ENCODE peak calls at places on chromosome 3, in six cellular contexts. One of them, this sample, is unnamed.

GRCh38 chr3:4994823-4995499 is 15.7 kb downstream of the BHLHE40 start:
- DNase-seq in cardiac muscle cell: no peak
- DNase-seq in RWPE1: peak
- DNase-seq in activated CD8-positive, alpha-beta memory T cell treated with anti-CD3 and anti-CD28 coated beads for 48 hours: no peak
- DNase-seq in stimulated activated CD4-positive, alpha-beta T cell treated with anti-CD3 and anti-CD28 coated beads, Interleukin-15, amount 100 ng/mL, for 1 hour: no peak
- DNase-seq in stomach: peak
- DNase-seq in this sample: no peak

GRCh38 chr3:128262457-128262856 is 109.2 kb downstream of the EEFSEC start:
- DNase-seq in activated CD8-positive, alpha-beta memory T cell treated with anti-CD3 and anti-CD28 coated beads for 48 hours: no peak
- DNase-seq in cardiac muscle cell: no peak
- DNase-seq in stomach: no peak
- DNase-seq in RWPE1: no peak
- DNase-seq in stimulated activated CD4-positive, alpha-beta T cell treated with anti-CD3 and anti-CD28 coated beads, Interleukin-15, amount 100 ng/mL, for 1 hour: no peak
- DNase-seq in this sample: no peak

GRCh38 chr3:45693941-45694521 is 4.8 kb downstream of the SACM1L start:
- DNase-seq in activated CD8-positive, alpha-beta memory T cell treated with anti-CD3 and anti-CD28 coated beads for 48 hours: no peak
- DNase-seq in cardiac muscle cell: no peak
- DNase-seq in stimulated activated CD4-positive, alpha-beta T cell treated with anti-CD3 and anti-CD28 coated beads, Interleukin-15, amount 100 ng/mL, for 1 hour: no peak
- DNase-seq in stomach: no peak
- DNase-seq in RWPE1: no peak
- DNase-seq in this sample: no peak

GRCh38 chr3:117355566-117355965 is 646.0 kb downstream of the TUSC7 start:
- DNase-seq in activated CD8-positive, alpha-beta memory T cell treated with anti-CD3 and anti-CD28 coated beads for 48 hours: no peak
- DNase-seq in RWPE1: no peak
- DNase-seq in cardiac muscle cell: peak
- DNase-seq in stimulated activated CD4-positive, alpha-beta T cell treated with anti-CD3 and anti-CD28 coated beads, Interleukin-15, amount 100 ng/mL, for 1 hour: no peak
- DNase-seq in stomach: no peak
- DNase-seq in this sample: peak

GRCh38 chr3:42031808-42032475 is 59.2 kb upstream of the TRAK1 start:
- DNase-seq in stomach: no peak
- DNase-seq in cardiac muscle cell: peak
- DNase-seq in RWPE1: no peak
- DNase-seq in stimulated activated CD4-positive, alpha-beta T cell treated with anti-CD3 and anti-CD28 coated beads, Interleukin-15, amount 100 ng/mL, for 1 hour: no peak
- DNase-seq in activated CD8-positive, alpha-beta memory T cell treated with anti-CD3 and anti-CD28 coated beads for 48 hours: no peak
- DNase-seq in this sample: peak

GRCh38 chr3:65729553-65729952 is 309.2 kb downstream of the MAGI1 start:
- DNase-seq in RWPE1: no peak
- DNase-seq in stimulated activated CD4-positive, alpha-beta T cell treated with anti-CD3 and anti-CD28 coated beads, Interleukin-15, amount 100 ng/mL, for 1 hour: no peak
- DNase-seq in cardiac muscle cell: no peak
- DNase-seq in activated CD8-positive, alpha-beta memory T cell treated with anti-CD3 and anti-CD28 coated beads for 48 hours: no peak
- DNase-seq in stomach: no peak
- DNase-seq in this sample: peak

GRCh38 chr3:12891391-12891984 is 50.1 kb upstream of the RPL32 start:
- DNase-seq in activated CD8-positive, alpha-beta memory T cell treated with anti-CD3 and anti-CD28 coated beads for 48 hours: no peak
- DNase-seq in stimulated activated CD4-positive, alpha-beta T cell treated with anti-CD3 and anti-CD28 coated beads, Interleukin-15, amount 100 ng/mL, for 1 hour: no peak
- DNase-seq in RWPE1: no peak
- DNase-seq in stomach: no peak
- DNase-seq in cardiac muscle cell: no peak
- DNase-seq in this sample: no peak

GRCh38 chr3:173065543-173065970 is 75.5 kb downstream of the SPATA16 start:
- DNase-seq in stomach: no peak
- DNase-seq in cardiac muscle cell: no peak
- DNase-seq in stimulated activated CD4-positive, alpha-beta T cell treated with anti-CD3 and anti-CD28 coated beads, Interleukin-15, amount 100 ng/mL, for 1 hour: no peak
- DNase-seq in RWPE1: peak
- DNase-seq in activated CD8-positive, alpha-beta memory T cell treated with anti-CD3 and anti-CD28 coated beads for 48 hours: no peak
- DNase-seq in this sample: no peak

GRCh38 chr3:148178508-148178907 is 519.2 kb upstream of the AGTR1 start:
- DNase-seq in activated CD8-positive, alpha-beta memory T cell treated with anti-CD3 and anti-CD28 coated beads for 48 hours: no peak
- DNase-seq in RWPE1: no peak
- DNase-seq in stimulated activated CD4-positive, alpha-beta T cell treated with anti-CD3 and anti-CD28 coated beads, Interleukin-15, amount 100 ng/mL, for 1 hour: no peak
- DNase-seq in cardiac muscle cell: no peak
- DNase-seq in stomach: no peak
- DNase-seq in this sample: peak

GRCh38 chr3:36461588-36461987 is 81.3 kb downstream of the STAC start:
- DNase-seq in RWPE1: no peak
- DNase-seq in activated CD8-positive, alpha-beta memory T cell treated with anti-CD3 and anti-CD28 coated beads for 48 hours: no peak
- DNase-seq in cardiac muscle cell: no peak
- DNase-seq in stimulated activated CD4-positive, alpha-beta T cell treated with anti-CD3 and anti-CD28 coated beads, Interleukin-15, amount 100 ng/mL, for 1 hour: no peak
- DNase-seq in stomach: no peak
- DNase-seq in this sample: no peak

GRCh38 chr3:24259901-24260512 is 234.6 kb downstream of the THRB start:
- DNase-seq in cardiac muscle cell: peak
- DNase-seq in RWPE1: no peak
- DNase-seq in activated CD8-positive, alpha-beta memory T cell treated with anti-CD3 and anti-CD28 coated beads for 48 hours: no peak
- DNase-seq in stomach: peak
- DNase-seq in stimulated activated CD4-positive, alpha-beta T cell treated with anti-CD3 and anti-CD28 coated beads, Interleukin-15, amount 100 ng/mL, for 1 hour: no peak
- DNase-seq in this sample: no peak

GRCh38 chr3:59321881-59322540 is 272.2 kb upstream of the CFAP20DC start:
- DNase-seq in stomach: no peak
- DNase-seq in RWPE1: no peak
- DNase-seq in cardiac muscle cell: no peak
- DNase-seq in activated CD8-positive, alpha-beta memory T cell treated with anti-CD3 and anti-CD28 coated beads for 48 hours: no peak
- DNase-seq in stimulated activated CD4-positive, alpha-beta T cell treated with anti-CD3 and anti-CD28 coated beads, Interleukin-15, amount 100 ng/mL, for 1 hour: no peak
- DNase-seq in this sample: no peak

GRCh38 chr3:70471464-70472342 is 159.3 kb upstream of the MDFIC2 start:
- DNase-seq in cardiac muscle cell: no peak
- DNase-seq in RWPE1: no peak
- DNase-seq in activated CD8-positive, alpha-beta memory T cell treated with anti-CD3 and anti-CD28 coated beads for 48 hours: no peak
- DNase-seq in stimulated activated CD4-positive, alpha-beta T cell treated with anti-CD3 and anti-CD28 coated beads, Interleukin-15, amount 100 ng/mL, for 1 hour: no peak
- DNase-seq in stomach: no peak
- DNase-seq in this sample: no peak

GRCh38 chr3:135991621-135992020 is 26.1 kb downstream of the PPP2R3A start:
- DNase-seq in cardiac muscle cell: no peak
- DNase-seq in stomach: no peak
- DNase-seq in stimulated activated CD4-positive, alpha-beta T cell treated with anti-CD3 and anti-CD28 coated beads, Interleukin-15, amount 100 ng/mL, for 1 hour: no peak
- DNase-seq in RWPE1: no peak
- DNase-seq in activated CD8-positive, alpha-beta memory T cell treated with anti-CD3 and anti-CD28 coated beads for 48 hours: no peak
- DNase-seq in this sample: no peak

GRCh38 chr3:122609798-122610559 is 32.5 kb downstream of the PARP15 start:
- DNase-seq in stomach: no peak
- DNase-seq in stimulated activated CD4-positive, alpha-beta T cell treated with anti-CD3 and anti-CD28 coated beads, Interleukin-15, amount 100 ng/mL, for 1 hour: no peak
- DNase-seq in RWPE1: peak
- DNase-seq in cardiac muscle cell: no peak
- DNase-seq in activated CD8-positive, alpha-beta memory T cell treated with anti-CD3 and anti-CD28 coated beads for 48 hours: peak
- DNase-seq in this sample: no peak

GRCh38 chr3:80553211-80553610 is 785.4 kb upstream of the ROBO1 start:
- DNase-seq in activated CD8-positive, alpha-beta memory T cell treated with anti-CD3 and anti-CD28 coated beads for 48 hours: no peak
- DNase-seq in cardiac muscle cell: no peak
- DNase-seq in RWPE1: no peak
- DNase-seq in stimulated activated CD4-positive, alpha-beta T cell treated with anti-CD3 and anti-CD28 coated beads, Interleukin-15, amount 100 ng/mL, for 1 hour: no peak
- DNase-seq in stomach: no peak
- DNase-seq in this sample: no peak

GRCh38 chr3:72820405-72820804 is 27.8 kb downstream of the SHQ1 start:
- DNase-seq in cardiac muscle cell: no peak
- DNase-seq in activated CD8-positive, alpha-beta memory T cell treated with anti-CD3 and anti-CD28 coated beads for 48 hours: no peak
- DNase-seq in RWPE1: no peak
- DNase-seq in stomach: peak
- DNase-seq in stimulated activated CD4-positive, alpha-beta T cell treated with anti-CD3 and anti-CD28 coated beads, Interleukin-15, amount 100 ng/mL, for 1 hour: no peak
- DNase-seq in this sample: no peak

GRCh38 chr3:12194669-12195161 is 36.0 kb upstream of the TIMP4 start:
- DNase-seq in activated CD8-positive, alpha-beta memory T cell treated with anti-CD3 and anti-CD28 coated beads for 48 hours: no peak
- DNase-seq in stimulated activated CD4-positive, alpha-beta T cell treated with anti-CD3 and anti-CD28 coated beads, Interleukin-15, amount 100 ng/mL, for 1 hour: no peak
- DNase-seq in stomach: peak
- DNase-seq in RWPE1: peak
- DNase-seq in cardiac muscle cell: no peak
- DNase-seq in this sample: no peak

GRCh38 chr3:45972534-45973402 is 22.9 kb downstream of the FYCO1 start:
- DNase-seq in cardiac muscle cell: no peak
- DNase-seq in stomach: no peak
- DNase-seq in stimulated activated CD4-positive, alpha-beta T cell treated with anti-CD3 and anti-CD28 coated beads, Interleukin-15, amount 100 ng/mL, for 1 hour: no peak
- DNase-seq in activated CD8-positive, alpha-beta memory T cell treated with anti-CD3 and anti-CD28 coated beads for 48 hours: no peak
- DNase-seq in RWPE1: peak
- DNase-seq in this sample: no peak

GRCh38 chr3:146929696-146930095 is 324.6 kb upstream of the PLSCR5 start:
- DNase-seq in stomach: no peak
- DNase-seq in stimulated activated CD4-positive, alpha-beta T cell treated with anti-CD3 and anti-CD28 coated beads, Interleukin-15, amount 100 ng/mL, for 1 hour: no peak
- DNase-seq in activated CD8-positive, alpha-beta memory T cell treated with anti-CD3 and anti-CD28 coated beads for 48 hours: no peak
- DNase-seq in cardiac muscle cell: no peak
- DNase-seq in RWPE1: no peak
- DNase-seq in this sample: no peak

GRCh38 chr3:127679534-127680145 is 6.9 kb downstream of the ABTB1 start:
- DNase-seq in RWPE1: no peak
- DNase-seq in cardiac muscle cell: no peak
- DNase-seq in stomach: peak
- DNase-seq in activated CD8-positive, alpha-beta memory T cell treated with anti-CD3 and anti-CD28 coated beads for 48 hours: no peak
- DNase-seq in stimulated activated CD4-positive, alpha-beta T cell treated with anti-CD3 and anti-CD28 coated beads, Interleukin-15, amount 100 ng/mL, for 1 hour: no peak
- DNase-seq in this sample: no peak

GRCh38 chr3:41274944-41275668 is 75.8 kb downstream of the CTNNB1 start:
- DNase-seq in stomach: no peak
- DNase-seq in cardiac muscle cell: no peak
- DNase-seq in activated CD8-positive, alpha-beta memory T cell treated with anti-CD3 and anti-CD28 coated beads for 48 hours: no peak
- DNase-seq in stimulated activated CD4-positive, alpha-beta T cell treated with anti-CD3 and anti-CD28 coated beads, Interleukin-15, amount 100 ng/mL, for 1 hour: no peak
- DNase-seq in RWPE1: no peak
- DNase-seq in this sample: no peak

GRCh38 chr3:73784647-73785420 is 160.1 kb upstream of the PDZRN3 start:
- DNase-seq in cardiac muscle cell: no peak
- DNase-seq in stimulated activated CD4-positive, alpha-beta T cell treated with anti-CD3 and anti-CD28 coated beads, Interleukin-15, amount 100 ng/mL, for 1 hour: no peak
- DNase-seq in activated CD8-positive, alpha-beta memory T cell treated with anti-CD3 and anti-CD28 coated beads for 48 hours: no peak
- DNase-seq in RWPE1: no peak
- DNase-seq in stomach: no peak
- DNase-seq in this sample: no peak

GRCh38 chr3:153977148-153977547 is 144.0 kb upstream of the ARHGEF26 start:
- DNase-seq in RWPE1: no peak
- DNase-seq in stimulated activated CD4-positive, alpha-beta T cell treated with anti-CD3 and anti-CD28 coated beads, Interleukin-15, amount 100 ng/mL, for 1 hour: no peak
- DNase-seq in activated CD8-positive, alpha-beta memory T cell treated with anti-CD3 and anti-CD28 coated beads for 48 hours: no peak
- DNase-seq in stomach: no peak
- DNase-seq in cardiac muscle cell: no peak
- DNase-seq in this sample: no peak

GRCh38 chr3:158420654-158421396 is 150.2 kb upstream of the MLF1 start:
- DNase-seq in cardiac muscle cell: no peak
- DNase-seq in RWPE1: peak
- DNase-seq in activated CD8-positive, alpha-beta memory T cell treated with anti-CD3 and anti-CD28 coated beads for 48 hours: no peak
- DNase-seq in stimulated activated CD4-positive, alpha-beta T cell treated with anti-CD3 and anti-CD28 coated beads, Interleukin-15, amount 100 ng/mL, for 1 hour: no peak
- DNase-seq in stomach: no peak
- DNase-seq in this sample: no peak

GRCh38 chr3:38177175-38177574 is 11.8 kb downstream of the OXSR1 start:
- DNase-seq in RWPE1: no peak
- DNase-seq in cardiac muscle cell: no peak
- DNase-seq in activated CD8-positive, alpha-beta memory T cell treated with anti-CD3 and anti-CD28 coated beads for 48 hours: no peak
- DNase-seq in stimulated activated CD4-positive, alpha-beta T cell treated with anti-CD3 and anti-CD28 coated beads, Interleukin-15, amount 100 ng/mL, for 1 hour: no peak
- DNase-seq in stomach: no peak
- DNase-seq in this sample: no peak

GRCh38 chr3:89697321-89697916 is 590.0 kb downstream of the EPHA3 start:
- DNase-seq in cardiac muscle cell: no peak
- DNase-seq in stomach: no peak
- DNase-seq in stimulated activated CD4-positive, alpha-beta T cell treated with anti-CD3 and anti-CD28 coated beads, Interleukin-15, amount 100 ng/mL, for 1 hour: no peak
- DNase-seq in RWPE1: peak
- DNase-seq in activated CD8-positive, alpha-beta memory T cell treated with anti-CD3 and anti-CD28 coated beads for 48 hours: no peak
- DNase-seq in this sample: no peak

GRCh38 chr3:167728176-167728575 is 6.5 kb downstream of the PDCD10 start:
- DNase-seq in activated CD8-positive, alpha-beta memory T cell treated with anti-CD3 and anti-CD28 coated beads for 48 hours: no peak
- DNase-seq in RWPE1: peak
- DNase-seq in cardiac muscle cell: no peak
- DNase-seq in stomach: no peak
- DNase-seq in stimulated activated CD4-positive, alpha-beta T cell treated with anti-CD3 and anti-CD28 coated beads, Interleukin-15, amount 100 ng/mL, for 1 hour: no peak
- DNase-seq in this sample: no peak

GRCh38 chr3:134711284-134711683 is 60.5 kb upstream of the KY start:
- DNase-seq in stomach: no peak
- DNase-seq in stimulated activated CD4-positive, alpha-beta T cell treated with anti-CD3 and anti-CD28 coated beads, Interleukin-15, amount 100 ng/mL, for 1 hour: no peak
- DNase-seq in RWPE1: no peak
- DNase-seq in cardiac muscle cell: no peak
- DNase-seq in activated CD8-positive, alpha-beta memory T cell treated with anti-CD3 and anti-CD28 coated beads for 48 hours: no peak
- DNase-seq in this sample: no peak

GRCh38 chr3:71018794-71019193 is 564.7 kb downstream of the FOXP1 start:
- DNase-seq in stomach: no peak
- DNase-seq in stimulated activated CD4-positive, alpha-beta T cell treated with anti-CD3 and anti-CD28 coated beads, Interleukin-15, amount 100 ng/mL, for 1 hour: no peak
- DNase-seq in RWPE1: no peak
- DNase-seq in cardiac muscle cell: no peak
- DNase-seq in activated CD8-positive, alpha-beta memory T cell treated with anti-CD3 and anti-CD28 coated beads for 48 hours: no peak
- DNase-seq in this sample: no peak

GRCh38 chr3:120682095-120682681 is at the start of gene HGD:
- DNase-seq in stimulated activated CD4-positive, alpha-beta T cell treated with anti-CD3 and anti-CD28 coated beads, Interleukin-15, amount 100 ng/mL, for 1 hour: no peak
- DNase-seq in stomach: peak
- DNase-seq in activated CD8-positive, alpha-beta memory T cell treated with anti-CD3 and anti-CD28 coated beads for 48 hours: no peak
- DNase-seq in RWPE1: no peak
- DNase-seq in cardiac muscle cell: no peak
- DNase-seq in this sample: no peak

GRCh38 chr3:139204756-139205155 is 139.1 kb upstream of the MRPS22 start:
- DNase-seq in stomach: no peak
- DNase-seq in activated CD8-positive, alpha-beta memory T cell treated with anti-CD3 and anti-CD28 coated beads for 48 hours: no peak
- DNase-seq in RWPE1: no peak
- DNase-seq in cardiac muscle cell: no peak
- DNase-seq in stimulated activated CD4-positive, alpha-beta T cell treated with anti-CD3 and anti-CD28 coated beads, Interleukin-15, amount 100 ng/mL, for 1 hour: no peak
- DNase-seq in this sample: no peak